ENCODE peak calls at places on chromosome 10, in eight cellular contexts. V is iris pigment epithelial cell; W is DMS 273 treated with DMSO at 0.1 percent for 48 hours; K is CD4-positive, alpha-beta memory T cell; P is nucleus accumbens; F is fibroblast of the conjunctiva; X is substantia nigra; L is neural crest cell. H is an unnamed sample.

GRCh38 chr10:106107711-106108110 is 1056.8 kb downstream of the SORCS1 start:
- DNase-seq in K (no peak), W (no peak), L (no peak), F (peak; percentile 54), X (no peak), V (peak; percentile 69), P (no peak), H (no peak)

GRCh38 chr10:121312582-121312981 is 285.7 kb downstream of the FGFR2 start:
- DNase-seq in X (no peak), W (no peak), V (no peak), F (no peak), L (no peak), P (no peak), K (no peak), H (no peak)

GRCh38 chr10:72297281-72297967 is 23.7 kb downstream of the DDIT4 start:
- DNase-seq in X (no peak), W (no peak), V (peak; percentile 99), K (peak; percentile 99), P (no peak), F (peak; percentile 75), L (no peak), H (no peak)

GRCh38 chr10:101467286-101467770 is 113.4 kb downstream of the BTRC start:
- DNase-seq in P (no peak), L (no peak), W (peak; percentile 57), V (peak; percentile 78), X (no peak), K (peak; percentile 41), F (peak; percentile 63), H (peak; percentile 79)

GRCh38 chr10:78310481-78311080 is 276.9 kb downstream of the RPS24 start:
- DNase-seq in L (no peak), P (no peak), F (no peak), V (no peak), X (no peak), W (no peak), K (no peak), H (no peak)

GRCh38 chr10:132901351-132901750 is 41.0 kb downstream of the CFAP46 start:
- DNase-seq in W (no peak), V (no peak), F (no peak), X (no peak), K (no peak), L (no peak), P (no peak), H (no peak)

GRCh38 chr10:86817246-86817645 is 60.8 kb downstream of the BMPR1A start:
- DNase-seq in V (no peak), W (no peak), F (no peak), X (no peak), L (no peak), K (no peak), P (no peak), H (no peak)

GRCh38 chr10:515674-516073 is 173.8 kb downstream of the DIP2C start:
- DNase-seq in P (no peak), X (no peak), V (no peak), F (no peak), L (no peak), K (no peak), W (no peak), H (no peak)

GRCh38 chr10:30836411-30836810 is 195.3 kb downstream of the ZNF438 start:
- DNase-seq in P (no peak), X (no peak), K (no peak), V (no peak), L (no peak), F (no peak), W (no peak), H (no peak)

GRCh38 chr10:16699435-16699834 is 117.8 kb downstream of the RSU1 start:
- DNase-seq in W (no peak), X (no peak), P (no peak), K (no peak), L (no peak), F (no peak), V (no peak), H (no peak)

GRCh38 chr10:9209105-9209798 is 1154.8 kb downstream of the GATA3 start:
- DNase-seq in X (peak; percentile 1), W (no peak), K (peak; percentile 50), V (peak; percentile 51), L (peak; percentile 79), P (peak; percentile 13), F (peak; percentile 43), H (peak; percentile 3)

GRCh38 chr10:88091490-88092061 is 228.2 kb downstream of the PTEN start:
- DNase-seq in W (no peak), X (no peak), P (no peak), F (no peak), V (no peak), K (peak; percentile 83), L (no peak), H (no peak)

GRCh38 chr10:72740526-72740925 is 48.6 kb downstream of the MCU start:
- DNase-seq in P (no peak), F (peak; percentile 24), V (peak; percentile 85), L (no peak), W (no peak), K (no peak), X (no peak), H (no peak)

GRCh38 chr10:64771253-64771652 is 1250.1 kb downstream of the REEP3 start:
- DNase-seq in L (no peak), V (no peak), K (no peak), X (no peak), P (no peak), W (no peak), F (no peak), H (no peak)

GRCh38 chr10:61475449-61475873 is 22.3 kb upstream of the TMEM26 start:
- DNase-seq in P (no peak), F (no peak), K (no peak), X (no peak), V (peak; percentile 62), W (no peak), L (no peak), H (no peak)

GRCh38 chr10:132281915-132282666 is 25.7 kb downstream of the STK32C start:
- DNase-seq in K (no peak), X (no peak), F (no peak), L (no peak), W (peak; percentile 3), P (no peak), V (no peak), H (no peak)

GRCh38 chr10:131436467-131436866 is 124.9 kb upstream of the TCERG1L start:
- DNase-seq in P (no peak), W (no peak), L (no peak), X (no peak), V (no peak), F (no peak), K (no peak), H (no peak)

GRCh38 chr10:1938317-1938716 is 201.0 kb upstream of the ADARB2 start:
- DNase-seq in F (no peak), L (no peak), V (no peak), W (no peak), X (no peak), K (peak; percentile 45), P (no peak), H (peak; percentile 45)

GRCh38 chr10:96230527-96230926 is 40.8 kb downstream of the BLNK start:
- DNase-seq in V (no peak), L (no peak), K (no peak), X (no peak), P (no peak), F (no peak), W (no peak), H (no peak)

GRCh38 chr10:71767420-71768035 is 5.8 kb downstream of the VSIR start:
- DNase-seq in W (no peak), X (no peak), P (no peak), L (no peak), F (peak; percentile 32), K (no peak), V (peak; percentile 79), H (no peak)

GRCh38 chr10:114102253-114102652 is 58.6 kb downstream of the ADRB1 start:
- DNase-seq in K (no peak), W (no peak), P (no peak), X (no peak), L (no peak), V (peak; percentile 16), F (no peak), H (no peak)

GRCh38 chr10:72096115-72097000 is 8.0 kb upstream of the SPOCK2 start:
- DNase-seq in W (no peak), V (peak; percentile 66), P (no peak), F (peak; percentile 6), L (no peak), X (no peak), K (no peak), H (no peak)

GRCh38 chr10:121131426-121132277 is 280.5 kb downstream of the WDR11 start:
- DNase-seq in F (no peak), L (no peak), W (no peak), X (no peak), K (no peak), P (peak; percentile 41), V (no peak), H (no peak)

GRCh38 chr10:91969297-91969696 is 45.7 kb downstream of the BTAF1 start:
- DNase-seq in X (no peak), K (no peak), W (no peak), V (no peak), L (no peak), F (no peak), P (no peak), H (no peak)

GRCh38 chr10:31999261-31999660 is 57.0 kb downstream of the KIF5B start:
- DNase-seq in L (no peak), V (no peak), W (no peak), X (no peak), F (no peak), K (no peak), P (no peak), H (no peak)

GRCh38 chr10:73785721-73786511 is 510 bp downstream of the ZSWIM8 start:
- DNase-seq in W (no peak), F (no peak), V (peak; percentile 70), K (peak; percentile 75), L (no peak), X (peak; percentile 57), P (no peak), H (no peak)

GRCh38 chr10:109968954-109969644 is 38.7 kb upstream of the ADD3 start:
- DNase-seq in P (no peak), F (no peak), V (peak; percentile 49), K (no peak), W (no peak), X (no peak), L (no peak), H (no peak)

GRCh38 chr10:93815304-93816091 is 57.8 kb downstream of the LGI1 start:
- DNase-seq in F (peak; percentile 6), V (no peak), X (no peak), K (no peak), L (peak; percentile 19), P (no peak), W (no peak), H (peak; percentile 9)

GRCh38 chr10:102517553-102517952 is 13.8 kb downstream of the SUFU start:
- DNase-seq in W (no peak), K (no peak), F (no peak), X (no peak), V (peak; percentile 83), P (no peak), L (no peak), H (no peak)

GRCh38 chr10:4450981-4451501 is 375.0 kb upstream of the AKR1E2 start:
- DNase-seq in F (peak; percentile 74), W (no peak), X (no peak), V (peak; percentile 86), L (no peak), P (no peak), K (no peak), H (no peak)

GRCh38 chr10:102401735-102402511 is 6.4 kb downstream of the NFKB2 start:
- DNase-seq in K (no peak), X (no peak), F (no peak), L (no peak), V (peak; percentile 63), P (no peak), W (no peak), H (no peak)

GRCh38 chr10:105185101-105185500 is 544.0 kb downstream of the SORCS3 start:
- DNase-seq in W (no peak), X (no peak), V (no peak), F (no peak), L (no peak), K (no peak), P (no peak), H (no peak)

GRCh38 chr10:29849434-29849833 is 210.0 kb downstream of the JCAD start:
- DNase-seq in K (no peak), L (no peak), P (no peak), F (no peak), W (no peak), X (no peak), V (peak; percentile 86), H (no peak)

GRCh38 chr10:77564781-77565589 is 72.6 kb downstream of the KCNMA1 start:
- DNase-seq in X (no peak), F (no peak), K (no peak), W (no peak), V (peak; percentile 23), P (no peak), L (no peak), H (no peak)

H was measured in NCI-H1694 treated with DMSO at 0.1 percent for 48 hours.